ENCODE peak calls at places on chromosomes 12 and 14, in six cellular contexts. G, X, L, I, N and F are unnamed samples.
A peak's percentile ranks its signal among the peaks of the same experiment; 100 is the strongest.

GRCh38 chr14:32933943-32934890 is 4.5 kb upstream of the NPAS3 start:
- DNase-seq in L (no peak), I (no peak), N (no peak), G (no peak), X (peak; percentile 9), F (peak; percentile 86)

GRCh38 chr12:95694148-95694547 is 96.4 kb downstream of the NTN4 start:
- DNase-seq in I (no peak), N (no peak), X (peak; percentile 72), G (no peak), L (no peak), F (no peak)

GRCh38 chr12:104684884-104685283 is 228.1 kb downstream of the CHST11 start:
- DNase-seq in G (no peak), N (no peak), I (peak; percentile 86), L (no peak), X (no peak), F (no peak)

GRCh38 chr12:85835810-85836715 is at the start of gene RASSF9:
- DNase-seq in X (peak; percentile 61), N (no peak), I (peak; percentile 93), L (no peak), G (no peak), F (no peak)

GRCh38 chr14:105126126-105126969 is 42.2 kb downstream of the JAG2 start:
- DNase-seq in L (no peak), G (no peak), X (no peak), N (no peak), I (no peak), F (peak; percentile 55)

GRCh38 chr14:90700928-90701776 is 115.1 kb downstream of the TTC7B start:
- DNase-seq in L (no peak), I (no peak), G (no peak), N (no peak), X (no peak), F (no peak)

GRCh38 chr14:100155049-100155621 is 4.3 kb downstream of the DEGS2 start:
- DNase-seq in X (peak; percentile 64), G (peak; percentile 33), N (no peak), I (peak; percentile 11), L (no peak), F (no peak)

GRCh38 chr14:54549862-54550261 is 17.1 kb upstream of the SAMD4A start:
- DNase-seq in I (peak; percentile 35), N (no peak), G (no peak), X (no peak), L (no peak), F (no peak)

GRCh38 chr14:102085503-102085902 is 1.3 kb downstream of the HSP90AA1 start:
- DNase-seq in N (no peak), G (no peak), X (no peak), I (no peak), L (no peak), F (no peak)

GRCh38 chr12:124995200-124995961 is 1.9 kb downstream of the BRI3BP start:
- DNase-seq in N (no peak), X (peak; percentile 42), I (no peak), L (no peak), G (peak; percentile 90), F (no peak)

GRCh38 chr12:124411291-124411878 is 116.5 kb downstream of the RFLNA start:
- DNase-seq in N (no peak), I (peak; percentile 99), L (no peak), X (no peak), G (no peak), F (peak; percentile 100)